ENCODE peak calls at places on chromosomes 16 and 17, in four cellular contexts. One of them, this sample, is unnamed.

GRCh38 chr16:57261806-57262205 is 16.7 kb downstream of the ARL2BP start:
- DNase-seq in heart left ventricle: peak
- DNase-seq in tibial artery: no peak
- DNase-seq in choroid plexus epithelial cell: no peak
- DNase-seq in this sample: no peak

GRCh38 chr17:50947844-50948514 is 81.8 kb upstream of the TOB1 start:
- DNase-seq in tibial artery: no peak
- DNase-seq in choroid plexus epithelial cell: no peak
- DNase-seq in heart left ventricle: peak
- DNase-seq in this sample: peak

GRCh38 chr17:7614422-7615264 is at the start of gene FXR2:
- DNase-seq in heart left ventricle: peak
- DNase-seq in choroid plexus epithelial cell: peak
- DNase-seq in tibial artery: peak
- DNase-seq in this sample: peak

GRCh38 chr17:27601069-27601974 is 29.7 kb upstream of the LGALS9 start:
- DNase-seq in tibial artery: peak
- DNase-seq in heart left ventricle: peak
- DNase-seq in choroid plexus epithelial cell: peak
- DNase-seq in this sample: peak

GRCh38 chr17:41801374-41802062 is 10.2 kb downstream of the P3H4 start:
- DNase-seq in tibial artery: peak
- DNase-seq in heart left ventricle: peak
- DNase-seq in choroid plexus epithelial cell: peak
- DNase-seq in this sample: peak

GRCh38 chr16:55557186-55557585 is 9.3 kb upstream of the CAPNS2 start:
- DNase-seq in tibial artery: no peak
- DNase-seq in heart left ventricle: no peak
- DNase-seq in choroid plexus epithelial cell: no peak
- DNase-seq in this sample: peak

GRCh38 chr16:89363621-89364393 is 126.6 kb downstream of the ANKRD11 start:
- DNase-seq in tibial artery: no peak
- DNase-seq in heart left ventricle: no peak
- DNase-seq in choroid plexus epithelial cell: peak
- DNase-seq in this sample: peak

GRCh38 chr16:87924937-87925670 is 11.2 kb downstream of the CA5A start:
- DNase-seq in choroid plexus epithelial cell: no peak
- DNase-seq in tibial artery: no peak
- DNase-seq in heart left ventricle: no peak
- DNase-seq in this sample: peak

GRCh38 chr16:86530251-86531192 is 20.2 kb downstream of the FOXF1 start:
- DNase-seq in tibial artery: no peak
- DNase-seq in heart left ventricle: no peak
- DNase-seq in choroid plexus epithelial cell: no peak
- DNase-seq in this sample: no peak

GRCh38 chr17:9802294-9802693 is 10.9 kb upstream of the DHRS7C start:
- DNase-seq in heart left ventricle: no peak
- DNase-seq in choroid plexus epithelial cell: peak
- DNase-seq in tibial artery: no peak
- DNase-seq in this sample: no peak

GRCh38 chr17:75338335-75338734 is 49.1 kb upstream of the SLC25A19 start:
- DNase-seq in heart left ventricle: no peak
- DNase-seq in tibial artery: no peak
- DNase-seq in choroid plexus epithelial cell: no peak
- DNase-seq in this sample: no peak

GRCh38 chr16:20249247-20249646 is 78.1 kb downstream of the GP2 start:
- DNase-seq in choroid plexus epithelial cell: no peak
- DNase-seq in tibial artery: no peak
- DNase-seq in heart left ventricle: no peak
- DNase-seq in this sample: no peak

DNA sequence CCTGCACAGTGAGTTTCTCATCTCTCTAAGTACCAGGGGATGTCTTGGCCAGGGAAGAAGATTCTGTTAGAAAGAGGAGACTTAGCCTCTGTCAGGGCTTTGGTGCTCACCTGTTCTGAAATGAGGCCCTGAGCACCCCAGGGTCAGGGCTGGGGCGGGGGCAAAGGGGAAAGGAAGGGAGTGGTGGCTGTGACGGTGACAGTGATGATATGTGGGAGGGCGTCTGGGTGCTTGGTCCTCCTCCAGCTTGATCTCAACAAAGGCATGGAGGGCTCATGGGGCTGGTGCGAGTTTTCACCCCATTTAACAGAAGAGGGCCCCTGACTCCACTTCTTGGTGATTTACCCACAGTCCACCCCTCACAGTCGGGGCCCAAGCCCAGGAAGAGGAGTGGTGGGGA is 15.1 kb downstream of the SOX8 start:
- DNase-seq in choroid plexus epithelial cell: no peak
- DNase-seq in heart left ventricle: no peak
- DNase-seq in tibial artery: no peak
- DNase-seq in this sample: no peak
- H3K4me3 ChIP-seq in choroid plexus epithelial cell: no peak
- H3K4me3 ChIP-seq in heart left ventricle: no peak
- H3K4me3 ChIP-seq in tibial artery: no peak
- H3K4me3 ChIP-seq in this sample: no peak

GRCh38 chr17:80892900-80893603 is 98.6 kb upstream of the CHMP6 start:
- DNase-seq in heart left ventricle: peak
- DNase-seq in tibial artery: no peak
- DNase-seq in choroid plexus epithelial cell: peak
- DNase-seq in this sample: peak

GRCh38 chr17:80890551-80890930 is 101.1 kb upstream of the CHMP6 start:
- DNase-seq in tibial artery: no peak
- DNase-seq in heart left ventricle: peak
- DNase-seq in choroid plexus epithelial cell: no peak
- DNase-seq in this sample: no peak

GRCh38 chr17:80889897-80890550 is 101.6 kb upstream of the CHMP6 start:
- DNase-seq in tibial artery: no peak
- DNase-seq in choroid plexus epithelial cell: no peak
- DNase-seq in heart left ventricle: no peak
- DNase-seq in this sample: no peak

GRCh38 chr17:80892019-80892855 is 99.4 kb upstream of the CHMP6 start:
- DNase-seq in heart left ventricle: peak
- DNase-seq in tibial artery: peak
- DNase-seq in choroid plexus epithelial cell: peak
- DNase-seq in this sample: peak

DNA sequence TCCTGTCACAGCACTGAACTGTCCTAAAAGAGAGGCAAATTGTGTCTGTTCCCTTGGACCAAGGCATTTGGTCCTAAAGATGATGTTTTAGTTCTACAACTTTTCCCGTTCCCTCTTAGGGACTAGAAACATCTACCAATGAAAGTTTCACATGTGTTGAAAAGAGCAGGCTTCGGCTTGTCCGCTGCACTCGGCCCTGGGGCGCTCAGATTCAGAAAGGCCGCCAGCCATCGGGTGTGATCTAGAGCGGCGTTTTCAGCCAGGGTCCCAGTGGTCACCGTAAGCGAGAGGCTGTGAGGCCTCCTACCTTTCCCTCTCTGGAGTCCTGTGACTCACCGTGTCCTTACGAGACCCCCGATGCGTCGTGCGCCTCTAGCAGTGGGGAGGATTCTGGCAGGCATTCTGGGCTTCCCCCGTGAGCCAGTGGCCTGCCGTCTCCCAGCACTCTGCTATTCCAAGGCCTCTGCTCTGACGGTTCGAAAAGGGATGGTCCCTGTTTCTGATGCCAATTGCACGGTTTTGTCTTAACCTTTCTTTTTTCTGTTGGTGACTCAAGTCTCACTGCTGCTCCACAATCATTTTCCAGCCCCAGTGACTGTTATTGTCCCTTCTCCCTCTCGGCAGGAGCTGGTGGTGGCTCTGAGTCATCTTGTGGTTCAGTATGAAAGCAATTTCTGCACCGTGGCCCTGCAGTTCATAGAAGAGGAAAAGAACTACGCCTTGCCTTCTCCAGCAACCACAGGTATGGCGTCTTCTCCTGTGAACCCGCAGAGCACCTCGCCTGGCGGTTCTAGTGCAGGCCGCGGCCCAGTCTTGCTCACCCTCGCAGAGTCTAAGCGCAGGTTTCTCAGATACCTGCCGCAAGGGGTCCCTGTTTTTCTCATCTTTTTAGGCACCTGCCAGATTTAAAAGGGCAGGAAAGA is 100.3 kb upstream of the CHMP6 start:
- DNase-seq in tibial artery: peak
- DNase-seq in choroid plexus epithelial cell: peak
- DNase-seq in heart left ventricle: peak
- DNase-seq in this sample: peak
- TF ChIP-seq CTCF in tibial artery: no peak
- TF ChIP-seq CTCF in choroid plexus epithelial cell: peak
- TF ChIP-seq CTCF in heart left ventricle: no peak
- TF ChIP-seq CTCF in this sample: no peak

GRCh38 chr17:21452377-21453143 is 76.4 kb downstream of the KCNJ12 start:
- DNase-seq in tibial artery: peak
- DNase-seq in choroid plexus epithelial cell: peak
- DNase-seq in heart left ventricle: peak
- DNase-seq in this sample: peak
- H3K4me3 ChIP-seq in tibial artery: peak
- H3K4me3 ChIP-seq in choroid plexus epithelial cell: peak
- H3K4me3 ChIP-seq in heart left ventricle: no peak
- H3K4me3 ChIP-seq in this sample: peak

GRCh38 chr17:69067274-69068047 is 6.7 kb upstream of the ABCA9 start:
- DNase-seq in choroid plexus epithelial cell: no peak
- DNase-seq in heart left ventricle: no peak
- DNase-seq in tibial artery: no peak
- DNase-seq in this sample: no peak
- TF ChIP-seq CTCF in choroid plexus epithelial cell: peak
- TF ChIP-seq CTCF in heart left ventricle: no peak
- TF ChIP-seq CTCF in tibial artery: no peak
- TF ChIP-seq CTCF in this sample: no peak

GRCh38 chr16:4323845-4324478 is 8.1 kb downstream of the GLIS2 start:
- DNase-seq in heart left ventricle: peak
- DNase-seq in tibial artery: peak
- DNase-seq in choroid plexus epithelial cell: peak
- DNase-seq in this sample: no peak
- H3K4me3 ChIP-seq in heart left ventricle: no peak
- H3K4me3 ChIP-seq in tibial artery: peak
- H3K4me3 ChIP-seq in choroid plexus epithelial cell: no peak
- H3K4me3 ChIP-seq in this sample: no peak

GRCh38 chr17:17846645-17847044 is 9.9 kb upstream of the SREBF1 start:
- DNase-seq in choroid plexus epithelial cell: no peak
- DNase-seq in tibial artery: no peak
- DNase-seq in heart left ventricle: no peak
- DNase-seq in this sample: no peak

GRCh38 chr17:17849147-17849820 is 12.5 kb upstream of the SREBF1 start:
- DNase-seq in choroid plexus epithelial cell: peak
- DNase-seq in tibial artery: peak
- DNase-seq in heart left ventricle: peak
- DNase-seq in this sample: no peak

GRCh38 chr17:17848311-17848710 is 11.5 kb upstream of the SREBF1 start:
- DNase-seq in choroid plexus epithelial cell: no peak
- DNase-seq in tibial artery: no peak
- DNase-seq in heart left ventricle: no peak
- DNase-seq in this sample: no peak

GRCh38 chr17:17847102-17847501 is 10.3 kb upstream of the SREBF1 start:
- DNase-seq in choroid plexus epithelial cell: no peak
- DNase-seq in heart left ventricle: no peak
- DNase-seq in tibial artery: no peak
- DNase-seq in this sample: no peak

DNA sequence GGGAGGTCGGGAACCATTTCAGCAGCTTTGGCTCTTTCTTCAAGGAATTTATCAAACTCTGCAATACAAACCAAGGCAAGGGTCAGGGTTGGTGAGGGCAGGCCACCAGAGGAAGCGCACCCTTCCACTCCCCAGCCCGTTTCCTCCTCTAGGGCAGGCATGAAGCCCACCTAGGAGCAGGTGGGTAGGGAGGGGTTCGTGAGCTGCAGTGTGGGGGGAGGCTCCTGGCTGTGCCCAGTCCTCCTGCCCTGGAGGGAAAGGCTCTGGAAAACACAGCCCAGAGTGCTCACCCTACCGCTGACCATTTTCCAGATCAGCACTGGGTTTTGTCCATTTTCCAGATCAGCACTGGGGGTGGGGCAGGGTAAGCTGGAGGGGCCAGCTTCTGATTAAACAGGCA is 10.9 kb upstream of the SREBF1 start:
- DNase-seq in heart left ventricle: no peak
- DNase-seq in choroid plexus epithelial cell: no peak
- DNase-seq in tibial artery: no peak
- DNase-seq in this sample: no peak
- TF ChIP-seq CTCF in heart left ventricle: no peak
- TF ChIP-seq CTCF in choroid plexus epithelial cell: no peak
- TF ChIP-seq CTCF in tibial artery: no peak
- TF ChIP-seq CTCF in this sample: no peak

DNA sequence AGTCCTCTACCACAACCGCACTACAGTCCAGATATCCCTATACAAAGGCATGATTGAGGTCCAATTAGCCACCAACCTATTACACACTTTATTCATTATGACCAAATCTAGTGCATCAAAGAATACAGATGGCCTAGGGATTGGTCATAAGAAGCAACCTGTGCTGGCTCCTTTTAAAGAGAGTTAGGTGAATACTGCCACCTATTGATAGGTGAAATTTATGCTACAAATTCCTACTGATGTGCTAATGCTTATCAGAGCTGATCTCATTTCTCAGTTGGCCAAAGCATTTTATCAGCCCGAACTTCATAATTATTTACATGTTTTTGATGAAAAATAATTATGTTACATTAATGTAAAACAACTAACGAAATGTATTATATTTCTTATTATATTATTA is 166.3 kb downstream of the ANKFN1 start:
- DNase-seq in tibial artery: no peak
- DNase-seq in choroid plexus epithelial cell: peak
- DNase-seq in heart left ventricle: no peak
- DNase-seq in this sample: peak
- H3K4me3 ChIP-seq in tibial artery: no peak
- H3K4me3 ChIP-seq in choroid plexus epithelial cell: no peak
- H3K4me3 ChIP-seq in heart left ventricle: no peak
- H3K4me3 ChIP-seq in this sample: no peak

This sample was measured in bronchial epithelial cell.